ENCODE peak calls at places on chromosomes 1 and 21, in seven cellular contexts. L is astrocyte of the hippocampus, M is heart left ventricle, C is GM12865, S is NCI-H1105, H is GM03348, O is T-cell. A is an unnamed sample.

GRCh38 chr1:99672500-99673213 is 26.7 kb downstream of the PALMD start:
- DNase-seq in L (no peak), M (peak; percentile 66), C (no peak), S (no peak), H (no peak), O (no peak), A (no peak)

GRCh38 chr1:240732390-240732789 is 120.4 kb upstream of the GREM2 start:
- DNase-seq in L (peak; percentile 75), M (no peak), C (peak; percentile 38), S (peak; percentile 15), H (peak; percentile 82), O (no peak), A (peak; percentile 0)

GRCh38 chr1:5151481-5151880 is 497.1 kb downstream of the AJAP1 start:
- DNase-seq in L (no peak), M (no peak), C (no peak), S (no peak), H (no peak), O (no peak), A (no peak)

GRCh38 chr1:22778842-22779520 is 68.3 kb downstream of the EPHB2 start:
- DNase-seq in L (peak; percentile 72), M (peak; percentile 68), C (no peak), S (no peak), H (no peak), O (no peak), A (no peak)

GRCh38 chr1:197065549-197065948 is 1.5 kb downstream of the F13B start:
- DNase-seq in L (peak; percentile 7), M (no peak), C (no peak), S (no peak), H (peak; percentile 47), O (no peak), A (no peak)

GRCh38 chr1:175005085-175005783 is 5.5 kb downstream of the CACYBP start:
- DNase-seq in L (peak; percentile 62), M (no peak), C (no peak), S (no peak), H (no peak), O (no peak), A (no peak)

GRCh38 chr1:234659538-234659937 is 49.6 kb upstream of the IRF2BP2 start:
- DNase-seq in L (peak; percentile 71), M (no peak), C (no peak), S (no peak), H (peak; percentile 80), O (no peak), A (no peak)

GRCh38 chr1:52424238-52424637 is 19.8 kb downstream of the PRPF38A start:
- DNase-seq in L (no peak), M (no peak), C (no peak), S (no peak), H (no peak), O (peak; percentile 49), A (peak; percentile 14)

GRCh38 chr1:205438213-205439158 is 16.6 kb upstream of the LEMD1 start:
- DNase-seq in L (peak; percentile 88), M (peak; percentile 88), C (peak; percentile 15), S (peak; percentile 83), H (peak; percentile 93), O (no peak), A (no peak)

GRCh38 chr1:186531561-186532165 is 70.7 kb upstream of the PDC start:
- DNase-seq in L (peak; percentile 35), M (no peak), C (no peak), S (no peak), H (peak; percentile 39), O (no peak), A (no peak)

GRCh38 chr1:169234780-169235179 is 128.3 kb downstream of the ATP1B1 start:
- DNase-seq in L (no peak), M (no peak), C (no peak), S (no peak), H (no peak), O (no peak), A (no peak)

GRCh38 chr1:91827094-91828006 is 58.6 kb downstream of the TGFBR3 start:
- DNase-seq in L (no peak), M (peak; percentile 86), C (no peak), S (no peak), H (no peak), O (no peak), A (no peak)

GRCh38 chr1:162397943-162398560 is 13.9 kb downstream of the SH2D1B start:
- DNase-seq in L (no peak), M (no peak), C (no peak), S (no peak), H (no peak), O (no peak), A (no peak)

GRCh38 chr1:161487483-161487827 is 17.8 kb upstream of the FCGR2A start:
- DNase-seq in L (peak; percentile 15), M (peak; percentile 47), C (no peak), S (no peak), H (peak; percentile 14), O (no peak), A (no peak)

GRCh38 chr1:47002211-47002610 is 21.3 kb upstream of the CYP4X1 start:
- DNase-seq in L (no peak), M (no peak), C (no peak), S (no peak), H (no peak), O (no peak), A (no peak)

GRCh38 chr21:33011462-33011861 is 14.3 kb upstream of the OLIG2 start:
- DNase-seq in L (peak; percentile 82), M (no peak), C (no peak), S (no peak), H (peak; percentile 68), O (no peak), A (no peak)

GRCh38 chr1:59761440-59761839 is 53.3 kb upstream of the HOOK1 start:
- DNase-seq in L (no peak), M (no peak), C (no peak), S (no peak), H (no peak), O (no peak), A (no peak)

GRCh38 chr1:21665711-21666571 is 3.2 kb downstream of the RAP1GAP start:
- DNase-seq in L (no peak), M (peak; percentile 83), C (no peak), S (no peak), H (peak; percentile 53), O (no peak), A (peak; percentile 41)

GRCh38 chr1:171117085-171117484 is 26.4 kb downstream of the FMO3 start:
- DNase-seq in L (no peak), M (no peak), C (no peak), S (no peak), H (no peak), O (no peak), A (no peak)

GRCh38 chr21:15682182-15682895 is 47.4 kb upstream of the USP25 start:
- DNase-seq in L (no peak), M (no peak), C (peak; percentile 1), S (no peak), H (peak; percentile 56), O (no peak), A (peak; percentile 29)

GRCh38 chr1:109821831-109822745 is 58.4 kb upstream of the EPS8L3 start:
- DNase-seq in L (peak; percentile 31), M (peak; percentile 65), C (no peak), S (no peak), H (peak; percentile 71), O (no peak), A (no peak)

GRCh38 chr1:97160796-97161195 is 439.2 kb downstream of the PTBP2 start:
- DNase-seq in L (peak; percentile 48), M (no peak), C (no peak), S (peak; percentile 43), H (no peak), O (no peak), A (no peak)

GRCh38 chr1:156194300-156194652 is 372 bp downstream of the SLC25A44 start:
- DNase-seq in L (no peak), M (no peak), C (no peak), S (no peak), H (peak; percentile 37), O (no peak), A (no peak)

GRCh38 chr1:116737020-116737854 is 17.0 kb upstream of the CD2 start:
- DNase-seq in L (peak; percentile 85), M (peak; percentile 63), C (peak; percentile 90), S (peak; percentile 19), H (peak; percentile 87), O (peak; percentile 58), A (peak; percentile 16)

GRCh38 chr1:167996266-167996665 is 59.4 kb upstream of the MPC2 start:
- DNase-seq in L (no peak), M (no peak), C (peak; percentile 52), S (no peak), H (no peak), O (no peak), A (no peak)

GRCh38 chr1:245411245-245411644 is 256.5 kb downstream of the KIF26B start:
- DNase-seq in L (no peak), M (no peak), C (no peak), S (no peak), H (peak; percentile 68), O (no peak), A (no peak)